ENCODE peak calls at places on chromosome 19, in nine cellular contexts. S is T-helper 2 cell; U is adrenal gland; P is thoracic aorta; H is HS-5; V is mesenteric fat pad; X is T-helper 1 cell; M is left ventricle myocardium inferior; R is activated naive CD8-positive, alpha-beta T cell treated with anti-CD3 and anti-CD28 coated beads, Interleukin-2, amount 50 U/mL, for 24 hours. Q is an unnamed sample.

GRCh38 chr19:48724796-48725753 is 5.5 kb upstream of the MAMSTR start:
- DNase-seq in S (no peak), U (peak), P (no peak), H (peak), V (no peak), X (no peak), M (peak), R (no peak), Q (peak)

GRCh38 chr19:16160943-16161560 is 12.3 kb downstream of the CIB3 start:
- DNase-seq in S (no peak), U (peak), P (no peak), H (peak), V (no peak), X (no peak), M (no peak), R (peak), Q (peak)

GRCh38 chr19:38731654-38732301 is 12.5 kb downstream of the CAPN12 start:
- DNase-seq in S (no peak), U (peak), P (no peak), H (no peak), V (no peak), X (no peak), M (no peak), R (no peak), Q (peak)

GRCh38 chr19:40257096-40257517 is 28.0 kb downstream of the AKT2 start:
- DNase-seq in S (no peak), U (peak), P (no peak), H (no peak), V (no peak), X (no peak), M (peak), R (no peak), Q (no peak)

GRCh38 chr19:12260861-12261260 is 33.8 kb downstream of the ZNF44 start:
- DNase-seq in S (no peak), U (no peak), P (no peak), H (no peak), V (no peak), X (no peak), M (no peak), R (no peak), Q (no peak)

GRCh38 chr19:4414144-4414799 is 11.8 kb downstream of the CHAF1A start:
- DNase-seq in S (no peak), U (peak), P (no peak), H (no peak), V (no peak), X (no peak), M (no peak), R (no peak), Q (peak)

GRCh38 chr19:1410136-1410786 is 2.9 kb downstream of the DAZAP1 start:
- DNase-seq in S (no peak), U (peak), P (no peak), H (no peak), V (no peak), X (no peak), M (no peak), R (peak), Q (no peak)

GRCh38 chr19:31110331-31110730 is 238.9 kb downstream of the TSHZ3 start:
- DNase-seq in S (no peak), U (no peak), P (no peak), H (no peak), V (no peak), X (no peak), M (no peak), R (peak), Q (peak)

GRCh38 chr19:2960120-2960519 is 15.3 kb upstream of the ZNF77 start:
- DNase-seq in S (no peak), U (no peak), P (no peak), H (no peak), V (no peak), X (no peak), M (no peak), R (no peak), Q (no peak)

GRCh38 chr19:14758816-14759215 is 19.5 kb downstream of the ADGRE2 start:
- DNase-seq in S (no peak), U (no peak), P (no peak), H (no peak), V (no peak), X (no peak), M (no peak), R (no peak), Q (peak)

GRCh38 chr19:16496613-16496983 is 404 bp downstream of the C19orf44 start:
- DNase-seq in S (no peak), U (peak), P (peak), H (peak), V (no peak), X (no peak), M (peak), R (no peak), Q (peak)

GRCh38 chr19:3682741-3683404 is 17.4 kb downstream of the PIP5K1C start:
- DNase-seq in S (no peak), U (no peak), P (no peak), H (no peak), V (no peak), X (no peak), M (no peak), R (no peak), Q (peak)

GRCh38 chr19:42596391-42597071 is 1.8 kb upstream of the CEACAM8 start:
- DNase-seq in S (no peak), U (peak), P (no peak), H (no peak), V (no peak), X (no peak), M (no peak), R (peak), Q (peak)

GRCh38 chr19:2443785-2444182 is 13.0 kb downstream of the LMNB2 start:
- DNase-seq in S (no peak), U (no peak), P (no peak), H (no peak), V (no peak), X (no peak), M (no peak), R (no peak), Q (no peak)

GRCh38 chr19:2266183-2266993 is 10.2 kb upstream of the JSRP1 start:
- DNase-seq in S (no peak), U (peak), P (peak), H (no peak), V (no peak), X (no peak), M (peak), R (peak), Q (peak)

GRCh38 chr19:58538257-58539168 is 5.4 kb upstream of the TRIM28 start:
- DNase-seq in S (no peak), U (no peak), P (no peak), H (no peak), V (no peak), X (no peak), M (peak), R (peak), Q (peak)

GRCh38 chr19:55436847-55437246 is 6.3 kb downstream of the SHISA7 start:
- DNase-seq in S (no peak), U (no peak), P (no peak), H (no peak), V (no peak), X (no peak), M (no peak), R (no peak), Q (no peak)

GRCh38 chr19:12954150-12954962 is 2.7 kb downstream of the GADD45GIP1 start:
- DNase-seq in S (no peak), U (no peak), P (no peak), H (no peak), V (no peak), X (no peak), M (no peak), R (no peak), Q (no peak)

GRCh38 chr19:10593148-10593547 is 6.0 kb upstream of the AP1M2 start:
- DNase-seq in S (no peak), U (no peak), P (no peak), H (no peak), V (no peak), X (no peak), M (no peak), R (no peak), Q (no peak)

GRCh38 chr19:23395041-23395721 is at the start of gene ZNF91:
- DNase-seq in S (peak), U (peak), P (peak), H (peak), V (peak), X (peak), M (peak), R (peak), Q (peak)

GRCh38 chr19:6232567-6232966 is 47.2 kb downstream of the MLLT1 start:
- DNase-seq in S (no peak), U (no peak), P (no peak), H (peak), V (no peak), X (no peak), M (no peak), R (no peak), Q (no peak)

GRCh38 chr19:30344446-30345425 is 27.4 kb upstream of the ZNF536 start:
- DNase-seq in S (no peak), U (peak), P (no peak), H (no peak), V (peak), X (no peak), M (no peak), R (no peak), Q (peak)

GRCh38 chr19:3335431-3336350 is 30.7 kb upstream of the NFIC start:
- DNase-seq in S (no peak), U (peak), P (peak), H (no peak), V (no peak), X (no peak), M (peak), R (no peak), Q (no peak)